ENCODE peak calls at places on chromosomes 7 and 10, in eight cellular contexts. D is A549; Y is NAMALWA; O is IMR-90; X is spleen; P is anterior cingulate cortex; S is stimulated activated CD8-positive, alpha-beta memory T cell treated with anti-CD3 and anti-CD28 coated beads, Interleukin-12 subunit alpha, Interleukin-12 subunit beta, amount 100 ng/mL, for 1 hour; Q is uterus. C is an unnamed sample.

GRCh38 chr10:31413325-31413724 is 94.3 kb downstream of the ZEB1 start:
- DNase-seq in P (no peak), Y (no peak), O (peak), D (no peak), X (no peak), Q (no peak), S (no peak), C (peak)

GRCh38 chr7:91412298-91412697 is 148.1 kb downstream of the FZD1 start:
- DNase-seq in D (no peak), Q (no peak), S (no peak), Y (no peak), X (no peak), P (no peak), O (no peak), C (no peak)

GRCh38 chr7:96167424-96167823 is 154.5 kb downstream of the SLC25A13 start:
- DNase-seq in Q (no peak), X (no peak), S (no peak), P (no peak), Y (no peak), D (no peak), O (no peak), C (no peak)

GRCh38 chr10:132543916-132544743 is 6.5 kb downstream of the INPP5A start:
- DNase-seq in S (no peak), Y (no peak), P (no peak), O (no peak), Q (peak), X (peak), D (no peak), C (no peak)

GRCh38 chr7:101817031-101817929 is at the start of gene CUX1:
- DNase-seq in X (peak), Y (peak), S (no peak), D (peak), Q (peak), O (no peak), P (no peak), C (no peak)

GRCh38 chr7:81925530-81925929 is 155.7 kb upstream of the HGF start:
- DNase-seq in D (no peak), Y (no peak), O (no peak), Q (no peak), X (no peak), S (no peak), P (no peak), C (no peak)

GRCh38 chr7:28200598-28200997 is 20.0 kb upstream of the JAZF1 start:
- DNase-seq in X (no peak), Y (peak), P (no peak), Q (no peak), D (no peak), S (no peak), O (no peak), C (no peak)

GRCh38 chr10:14524692-14525091 is 194.0 kb upstream of the FRMD4A start:
- DNase-seq in P (no peak), X (no peak), D (no peak), Y (no peak), Q (no peak), S (no peak), O (no peak), C (no peak)

GRCh38 chr10:78640981-78641646 is 427.7 kb upstream of the ZMIZ1 start:
- DNase-seq in D (no peak), X (no peak), Y (peak), Q (no peak), S (no peak), P (no peak), O (no peak), C (no peak)

GRCh38 chr10:17989908-17990767 is 38.4 kb downstream of the SLC39A12 start:
- DNase-seq in Y (peak), X (no peak), D (peak), P (no peak), Q (no peak), O (peak), S (no peak), C (peak)

C was measured in choroid plexus epithelial cell.